ENCODE peak calls at places on chromosomes 6 and 20, in eight cellular contexts. N, Z, T, I, C, S, R and V are unnamed samples.

GRCh38 chr6:32622545-32623401 is 14.4 kb upstream of the HLA-DQA1 start:
- DNase-seq in N (peak), Z (no peak), T (peak), I (peak), C (peak), S (peak), R (peak), V (peak)

GRCh38 chr6:30480536-30481156 is 8.7 kb upstream of the HLA-E start:
- DNase-seq in N (no peak), Z (no peak), T (no peak), I (peak), C (no peak), S (peak), R (no peak), V (no peak)

GRCh38 chr6:1285589-1286340 is 26.1 kb upstream of the FOXQ1 start:
- DNase-seq in N (no peak), Z (no peak), T (no peak), I (no peak), C (no peak), S (no peak), R (peak), V (no peak)

GRCh38 chr20:51826372-51826771 is 24.1 kb upstream of the SALL4 start:
- DNase-seq in N (no peak), Z (no peak), T (no peak), I (no peak), C (no peak), S (no peak), R (no peak), V (no peak)

GRCh38 chr6:143958839-143959399 is 49.1 kb downstream of the PLAGL1 start:
- DNase-seq in N (no peak), Z (no peak), T (peak), I (no peak), C (no peak), S (no peak), R (no peak), V (no peak)

GRCh38 chr20:24547967-24548366 is 78.5 kb downstream of the SYNDIG1 start:
- DNase-seq in N (no peak), Z (no peak), T (no peak), I (no peak), C (no peak), S (no peak), R (no peak), V (no peak)

GRCh38 chr20:50694379-50695143 is 3.2 kb upstream of the RIPOR3 start:
- DNase-seq in N (no peak), Z (no peak), T (no peak), I (no peak), C (no peak), S (no peak), R (no peak), V (no peak)

GRCh38 chr20:38805502-38805957 is at the start of gene PPP1R16B:
- DNase-seq in N (peak), Z (peak), T (peak), I (peak), C (peak), S (peak), R (peak), V (no peak)

GRCh38 chr20:44069203-44069931 is 117.6 kb downstream of the JPH2 start:
- DNase-seq in N (no peak), Z (no peak), T (no peak), I (peak), C (peak), S (peak), R (no peak), V (no peak)

GRCh38 chr20:4811661-4812181 is 90.0 kb downstream of the PRND start:
- DNase-seq in N (no peak), Z (no peak), T (no peak), I (peak), C (peak), S (no peak), R (no peak), V (no peak)

GRCh38 chr6:2744206-2744771 is 6.4 kb downstream of the MYLK4 start:
- DNase-seq in N (no peak), Z (peak), T (no peak), I (no peak), C (no peak), S (no peak), R (no peak), V (no peak)

GRCh38 chr20:62822788-62823651 is 6.2 kb downstream of the COL9A3 start:
- DNase-seq in N (no peak), Z (no peak), T (peak), I (peak), C (no peak), S (peak), R (peak), V (no peak)

GRCh38 chr6:138580040-138580439 is 80.7 kb upstream of the NHSL1 start:
- DNase-seq in N (no peak), Z (no peak), T (no peak), I (no peak), C (no peak), S (no peak), R (no peak), V (no peak)

GRCh38 chr6:36377594-36377993 is 9.9 kb downstream of the ETV7 start:
- DNase-seq in N (no peak), Z (no peak), T (no peak), I (no peak), C (no peak), S (no peak), R (no peak), V (no peak)

GRCh38 chr6:20540683-20541082 is 6.4 kb downstream of the CDKAL1 start:
- DNase-seq in N (no peak), Z (no peak), T (no peak), I (no peak), C (no peak), S (no peak), R (no peak), V (no peak)

GRCh38 chr6:170407200-170407599 is 100.6 kb downstream of the FAM120B start:
- DNase-seq in N (no peak), Z (no peak), T (no peak), I (no peak), C (no peak), S (no peak), R (no peak), V (no peak)